ENCODE peak calls at places on chromosome 21, in six cellular contexts. A is T-cell, T is NCI-H345, H is HTR-8/SVneo, V is tibial nerve, P is GM03348. G is an unnamed sample.

GRCh38 chr21:42837421-42838211 is 41.7 kb downstream of the WDR4 start:
- DNase-seq in P (no peak), V (no peak), A (no peak), T (no peak), H (no peak), G (no peak)

GRCh38 chr21:14916676-14917141 is 148.1 kb downstream of the NRIP1 start:
- DNase-seq in H (no peak), A (no peak), T (no peak), P (no peak), V (no peak), G (no peak)

GRCh38 chr21:45504021-45504515 is 38.2 kb downstream of the SLC19A1 start:
- DNase-seq in T (no peak), P (no peak), H (no peak), V (no peak), A (no peak), G (no peak)

GRCh38 chr21:28899744-28900143 is 92.9 kb downstream of the LTN1 start:
- DNase-seq in P (peak), A (no peak), H (no peak), V (no peak), T (no peak), G (no peak)

GRCh38 chr21:27502801-27503200 is 535.9 kb upstream of the ADAMTS5 start:
- DNase-seq in T (no peak), P (no peak), A (no peak), H (no peak), V (no peak), G (no peak)

GRCh38 chr21:41536076-41536826 is 28.3 kb upstream of the TMPRSS2 start:
- DNase-seq in A (no peak), P (no peak), H (no peak), V (no peak), T (no peak), G (no peak)

GRCh38 chr21:29121759-29122158 is 8.7 kb upstream of the MAP3K7CL start:
- DNase-seq in T (no peak), A (no peak), P (no peak), V (no peak), H (no peak), G (no peak)

GRCh38 chr21:31220567-31220966 is 123.5 kb downstream of the TIAM1 start:
- DNase-seq in H (no peak), T (peak), P (peak), A (no peak), V (no peak), G (peak)

GRCh38 chr21:46153259-46154154 is 1.9 kb downstream of the FTCD start:
- DNase-seq in T (peak), V (peak), P (peak), H (no peak), A (peak), G (peak)

GRCh38 chr21:27407296-27407695 is 440.4 kb upstream of the ADAMTS5 start:
- DNase-seq in V (no peak), A (no peak), P (no peak), T (no peak), H (no peak), G (no peak)

GRCh38 chr21:32359719-32360260 is 33.0 kb downstream of the URB1 start:
- DNase-seq in A (no peak), V (no peak), T (no peak), P (peak), H (peak), G (peak)

GRCh38 chr21:36504067-36505058 is 24.4 kb upstream of the CLDN14 start:
- DNase-seq in H (peak), A (peak), P (peak), T (peak), V (no peak), G (peak)

GRCh38 chr21:46066843-46067331 is 31.0 kb upstream of the COL6A2 start:
- DNase-seq in P (peak), H (no peak), A (no peak), T (no peak), V (no peak), G (no peak)

GRCh38 chr21:45020629-45021427 is 53.6 kb upstream of the ADARB1 start:
- DNase-seq in T (no peak), A (no peak), P (no peak), H (no peak), V (no peak), G (no peak)

GRCh38 chr21:16082038-16082816 is 352.4 kb downstream of the USP25 start:
- DNase-seq in T (peak), P (no peak), A (no peak), V (no peak), H (no peak), G (peak)

GRCh38 chr21:15445327-15445726 is 284.5 kb upstream of the USP25 start:
- DNase-seq in T (no peak), A (no peak), V (no peak), H (no peak), P (no peak), G (peak)

GRCh38 chr21:41611966-41612606 is 104.1 kb upstream of the TMPRSS2 start:
- DNase-seq in T (peak), P (no peak), V (no peak), H (no peak), A (no peak), G (peak)

GRCh38 chr21:36917487-36918158 is 48.8 kb downstream of the HLCS start:
- DNase-seq in T (no peak), H (peak), V (no peak), A (no peak), P (peak), G (peak)

GRCh38 chr21:46218906-46219590 is 9.5 kb downstream of the LSS start:
- DNase-seq in T (no peak), H (no peak), A (no peak), V (no peak), P (no peak), G (no peak)

GRCh38 chr21:34935452-34935851 is 113.7 kb downstream of the RUNX1 start:
- DNase-seq in T (no peak), A (no peak), V (no peak), P (no peak), H (no peak), G (no peak)

GRCh38 chr21:43864313-43864805 is 664 bp upstream of the AGPAT3 start:
- DNase-seq in V (no peak), T (peak), H (no peak), A (peak), P (peak), G (peak)

GRCh38 chr21:44640761-44641160 is 3.6 kb downstream of the KRTAP10-10 start:
- DNase-seq in A (no peak), H (no peak), T (no peak), P (no peak), V (no peak), G (no peak)

GRCh38 chr21:45386728-45387371 is 18.1 kb upstream of the COL18A1 start:
- DNase-seq in T (no peak), H (peak), P (peak), A (no peak), V (no peak), G (peak)

GRCh38 chr21:46248827-46249226 is 20.3 kb upstream of the LSS start:
- DNase-seq in H (no peak), P (no peak), V (no peak), T (no peak), A (no peak), G (no peak)